ENCODE peak calls at places on chromosomes 13 and 19, in eight cellular contexts. Y is OCI-LY7, U is mucosa of descending colon, Q is omental fat pad, S is lower lobe of right lung, B is kidney, M is heart right ventricle, L is glutamatergic neuron. N is an unnamed sample.

GRCh38 chr13:109156181-109156935 is 526.9 kb downstream of the MYO16 start:
- DNase-seq in M (peak), S (no peak), L (no peak), B (no peak), U (no peak), Y (no peak), Q (no peak), N (peak)

GRCh38 chr13:35814573-35814972 is 316.6 kb downstream of the DCLK1 start:
- DNase-seq in M (no peak), U (no peak), S (no peak), B (no peak), Q (no peak), Y (no peak), L (no peak), N (no peak)

GRCh38 chr13:88461272-88462009 is 790.3 kb downstream of the SLITRK5 start:
- DNase-seq in U (no peak), Q (no peak), S (no peak), Y (no peak), M (no peak), B (no peak), L (no peak), N (no peak)

GRCh38 chr13:43374621-43375020 is 351.2 kb downstream of the DNAJC15 start:
- DNase-seq in Y (no peak), U (no peak), Q (no peak), S (no peak), L (no peak), M (no peak), B (no peak), N (peak)

GRCh38 chr13:31310781-31311180 is 111.0 kb downstream of the B3GLCT start:
- DNase-seq in Q (no peak), M (peak), S (no peak), L (no peak), B (no peak), Y (no peak), U (no peak), N (no peak)

GRCh38 chr19:33403221-33403972 is 29.9 kb downstream of the CEBPG start:
- DNase-seq in U (peak), S (peak), Y (no peak), B (peak), L (peak), M (no peak), Q (no peak), N (no peak)

GRCh38 chr19:12721656-12722565 is 1.8 kb downstream of the TNPO2 start:
- DNase-seq in Q (no peak), L (peak), B (peak), Y (peak), S (peak), U (peak), M (peak), N (peak)

GRCh38 chr13:50612717-50613116 is 230.8 kb downstream of the DLEU7 start:
- DNase-seq in Q (no peak), U (no peak), B (no peak), L (no peak), S (no peak), M (no peak), Y (peak), N (no peak)

GRCh38 chr13:38685974-38686571 is 804 bp upstream of the FREM2 start:
- DNase-seq in S (no peak), L (no peak), B (no peak), M (no peak), Y (no peak), U (no peak), Q (no peak), N (peak)

GRCh38 chr13:44243198-44243852 is 130.3 kb upstream of the SERP2 start:
- DNase-seq in Q (no peak), L (no peak), M (no peak), S (peak), Y (peak), B (no peak), U (no peak), N (peak)

GRCh38 chr19:53880716-53881481 is 1.1 kb upstream of the PRKCG start:
- DNase-seq in Q (no peak), M (no peak), S (no peak), U (no peak), L (no peak), B (no peak), Y (no peak), N (no peak)

GRCh38 chr19:11649941-11650340 is 52.7 kb downstream of the ZNF627 start:
- DNase-seq in Q (no peak), S (no peak), B (no peak), U (no peak), L (no peak), M (no peak), Y (no peak), N (no peak)

GRCh38 chr19:14203258-14203657 is 2.7 kb downstream of the ADGRL1 start:
- DNase-seq in S (no peak), M (no peak), L (peak), U (no peak), Q (no peak), B (no peak), Y (no peak), N (no peak)

GRCh38 chr19:14197882-14198281 is 8.1 kb downstream of the ADGRL1 start:
- DNase-seq in U (no peak), S (no peak), B (peak), Q (no peak), Y (no peak), L (no peak), M (no peak), N (no peak)

DNA sequence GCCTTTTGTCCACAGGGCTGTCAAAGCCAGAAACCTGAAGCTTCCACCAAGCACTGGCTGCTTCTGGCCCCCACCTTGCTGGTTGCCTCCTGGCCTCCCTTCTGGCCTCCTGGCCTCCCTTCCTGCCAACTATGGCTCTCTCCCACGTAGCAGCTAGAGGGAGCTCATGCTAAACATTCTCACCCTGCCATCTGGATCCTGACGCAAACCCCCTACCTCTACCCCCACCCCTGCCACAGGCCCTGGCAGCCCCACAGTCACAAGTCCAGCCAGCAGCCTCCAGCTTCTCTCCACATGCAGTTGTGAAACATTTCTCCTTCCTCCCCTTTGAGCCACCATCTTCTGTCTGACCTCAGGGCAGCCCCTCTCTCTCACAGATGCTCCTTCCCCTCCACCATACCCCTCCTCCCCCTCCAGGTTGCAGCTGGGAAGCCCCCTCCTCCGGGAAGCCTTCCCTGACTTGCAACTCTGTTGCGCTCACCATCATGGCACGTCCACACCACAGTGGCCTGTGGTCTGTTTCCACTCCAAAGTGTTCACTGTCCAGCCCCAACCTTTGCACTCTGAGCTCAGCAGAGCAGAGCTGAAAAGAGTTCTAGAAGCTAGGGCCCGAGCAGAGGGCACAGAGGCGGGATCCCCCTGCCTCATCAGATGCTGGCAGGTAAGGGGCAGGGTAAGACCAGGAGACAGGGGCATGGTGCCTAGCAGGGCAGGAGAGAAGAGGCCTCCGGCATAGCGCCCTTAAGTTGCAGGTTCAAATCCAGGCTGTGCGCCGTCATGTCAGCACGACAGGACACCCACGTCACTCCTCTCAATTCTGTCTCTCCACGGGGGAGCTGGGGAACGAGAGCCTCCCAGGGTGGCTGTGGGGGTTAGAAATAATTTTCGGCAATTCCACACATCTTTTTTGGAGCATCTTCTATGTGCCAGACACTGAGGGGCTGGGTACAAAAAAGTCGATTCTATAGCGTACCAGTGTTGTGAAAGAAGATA is 7.3 kb downstream of the ADGRL1 start:
- DNase-seq in B (peak), S (no peak), Q (no peak), M (no peak), L (peak), Y (peak), U (no peak), N (no peak)
- TF ChIP-seq CTCF in B (no peak), S (no peak), Q (no peak), M (no peak), L (no peak), Y (peak), U (no peak), N (peak)

DNA sequence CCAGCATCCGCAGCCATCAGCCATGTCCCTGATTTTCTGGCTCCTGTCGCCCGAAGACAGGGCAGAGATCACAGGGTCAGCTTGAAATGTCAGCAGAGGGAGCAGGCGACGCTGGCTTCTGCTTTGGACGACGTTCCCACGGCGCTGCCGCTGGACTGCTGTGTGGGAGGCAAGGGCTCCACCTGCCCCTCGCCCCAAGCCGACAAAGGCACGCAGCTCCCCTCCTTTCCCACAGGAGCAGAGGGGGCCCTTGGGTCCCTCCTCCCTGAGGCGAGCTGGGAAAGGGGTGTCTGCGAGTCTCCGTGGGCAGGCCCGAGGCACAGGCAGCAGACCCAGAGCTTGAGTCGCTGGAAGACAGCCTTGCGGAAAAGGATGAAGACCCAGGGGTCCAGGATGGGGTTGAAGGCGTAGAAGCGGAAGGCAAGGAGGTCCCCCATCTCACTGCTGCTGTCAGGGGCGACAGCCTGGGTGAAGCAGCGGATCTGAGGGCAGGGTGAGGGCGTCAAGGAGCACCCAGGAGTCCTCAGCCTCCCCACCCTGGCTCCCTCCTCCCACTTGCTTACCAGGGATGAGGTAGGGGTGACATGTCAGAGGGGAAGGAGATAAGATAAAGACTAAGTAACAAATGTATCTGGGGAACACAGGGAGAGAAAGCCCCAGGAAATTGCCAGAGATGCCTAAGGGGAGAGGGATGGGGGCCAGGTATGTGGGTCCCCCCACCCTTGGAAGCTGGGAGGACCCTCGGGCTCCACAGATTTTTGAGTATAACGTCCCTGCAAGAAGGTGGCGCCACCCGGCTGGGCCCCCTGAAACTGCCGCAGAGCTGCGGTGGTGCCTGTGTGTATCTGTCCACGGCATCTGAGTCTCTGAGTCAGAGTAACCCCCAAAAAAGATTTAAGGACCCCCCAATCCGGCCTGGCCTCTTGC is 3.4 kb downstream of the PTGIR start:
- DNase-seq in Q (no peak), B (no peak), Y (no peak), S (peak), M (no peak), U (no peak), L (no peak), N (no peak)
- TF ChIP-seq CTCF in Q (no peak), B (no peak), Y (peak), S (no peak), M (no peak), U (no peak), L (no peak), N (peak)

GRCh38 chr13:100825551-100825950 is 151.0 kb upstream of the TMTC4 start:
- DNase-seq in L (no peak), S (no peak), U (no peak), Q (no peak), M (no peak), Y (no peak), B (no peak), N (no peak)

GRCh38 chr13:100833427-100833826 is 158.8 kb upstream of the TMTC4 start:
- DNase-seq in Q (no peak), M (no peak), U (no peak), B (no peak), Y (no peak), L (no peak), S (no peak), N (no peak)

GRCh38 chr13:100827489-100828000 is 152.9 kb upstream of the TMTC4 start:
- DNase-seq in S (no peak), B (no peak), Y (no peak), L (no peak), M (no peak), U (no peak), Q (no peak), N (no peak)

GRCh38 chr13:100826441-100826840 is 151.8 kb upstream of the TMTC4 start:
- DNase-seq in M (no peak), B (no peak), Q (no peak), U (no peak), Y (no peak), L (no peak), S (no peak), N (no peak)

DNA sequence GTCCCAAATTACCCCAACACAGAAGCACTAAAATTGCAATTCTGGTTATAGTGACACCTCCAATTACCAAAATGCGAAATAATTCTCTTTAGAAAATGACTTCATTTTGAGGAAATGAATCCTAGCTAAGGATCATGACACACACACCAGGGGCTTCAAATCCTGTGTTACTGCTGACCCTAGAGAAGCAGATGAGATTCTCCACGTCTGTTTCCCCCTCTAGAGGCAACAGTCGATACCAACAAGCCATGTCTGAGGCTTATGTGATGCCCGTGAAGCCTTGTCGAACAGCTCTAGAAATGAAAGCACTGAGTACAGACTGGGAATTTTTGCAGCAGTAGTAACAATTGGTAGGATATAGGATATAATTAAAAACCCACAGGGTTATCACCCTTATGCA is 153.6 kb upstream of the TMTC4 start:
- DNase-seq in M (no peak), S (no peak), Y (no peak), L (no peak), B (no peak), U (no peak), Q (no peak), N (no peak)
- TF ChIP-seq CTCF in M (no peak), S (no peak), Y (no peak), L (no peak), B (no peak), U (no peak), Q (no peak), N (no peak)

DNA sequence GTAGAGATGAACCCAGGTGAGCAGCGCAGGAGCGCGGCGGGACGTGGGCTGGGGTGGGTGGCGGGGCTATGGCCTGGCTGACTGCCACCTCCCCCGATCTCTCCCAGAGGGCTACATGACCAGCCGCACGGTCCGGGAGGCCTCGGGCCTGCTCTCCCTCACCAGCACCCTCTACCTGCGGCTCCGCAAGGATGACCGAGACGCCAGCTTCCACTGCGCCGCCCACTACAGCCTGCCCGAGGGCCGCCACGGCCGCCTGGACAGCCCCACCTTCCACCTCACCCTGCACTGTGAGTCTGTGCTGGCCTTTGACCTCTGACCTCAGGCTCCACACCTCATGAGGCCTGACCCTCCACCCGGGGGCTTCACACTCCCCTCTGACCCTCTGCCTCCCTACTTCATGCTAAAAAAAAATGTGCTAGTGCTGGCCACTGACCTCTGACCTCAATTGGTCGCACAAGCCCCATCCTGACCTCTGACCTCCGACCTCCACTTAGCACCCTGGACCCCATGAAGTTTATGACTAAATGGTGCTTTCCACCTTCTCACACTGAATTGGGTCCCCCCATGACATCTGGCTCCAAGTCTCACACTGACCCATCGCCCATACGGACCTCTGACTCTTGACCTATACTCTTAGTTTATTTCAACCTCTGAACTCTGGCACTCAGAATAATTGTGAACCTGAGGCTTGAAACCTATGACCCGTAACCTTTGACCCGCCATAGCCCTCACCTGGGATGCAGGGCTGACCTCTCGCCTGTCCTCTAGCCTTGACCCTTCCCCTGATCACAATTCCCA is 4.6 kb downstream of the BCAM start:
- DNase-seq in L (no peak), U (no peak), Q (no peak), B (peak), M (no peak), S (no peak), Y (no peak), N (no peak)
- TF ChIP-seq CTCF in L (no peak), U (no peak), Q (no peak), B (no peak), M (no peak), S (no peak), Y (no peak), N (no peak)

GRCh38 chr13:46149272-46150133 is 32.5 kb downstream of the LCP1 start:
- DNase-seq in L (no peak), B (no peak), M (no peak), Q (no peak), Y (no peak), U (no peak), S (no peak), N (no peak)

GRCh38 chr13:46158222-46158621 is 23.8 kb downstream of the LCP1 start:
- DNase-seq in U (no peak), M (no peak), S (no peak), B (no peak), Y (no peak), Q (no peak), L (no peak), N (no peak)

GRCh38 chr13:46154136-46154854 is 27.7 kb downstream of the LCP1 start:
- DNase-seq in S (no peak), Y (no peak), M (no peak), B (no peak), L (no peak), U (no peak), Q (no peak), N (no peak)

GRCh38 chr13:46150134-46150693 is 31.8 kb downstream of the LCP1 start:
- DNase-seq in S (no peak), L (no peak), Q (no peak), M (no peak), B (no peak), U (no peak), Y (no peak), N (no peak)

DNA sequence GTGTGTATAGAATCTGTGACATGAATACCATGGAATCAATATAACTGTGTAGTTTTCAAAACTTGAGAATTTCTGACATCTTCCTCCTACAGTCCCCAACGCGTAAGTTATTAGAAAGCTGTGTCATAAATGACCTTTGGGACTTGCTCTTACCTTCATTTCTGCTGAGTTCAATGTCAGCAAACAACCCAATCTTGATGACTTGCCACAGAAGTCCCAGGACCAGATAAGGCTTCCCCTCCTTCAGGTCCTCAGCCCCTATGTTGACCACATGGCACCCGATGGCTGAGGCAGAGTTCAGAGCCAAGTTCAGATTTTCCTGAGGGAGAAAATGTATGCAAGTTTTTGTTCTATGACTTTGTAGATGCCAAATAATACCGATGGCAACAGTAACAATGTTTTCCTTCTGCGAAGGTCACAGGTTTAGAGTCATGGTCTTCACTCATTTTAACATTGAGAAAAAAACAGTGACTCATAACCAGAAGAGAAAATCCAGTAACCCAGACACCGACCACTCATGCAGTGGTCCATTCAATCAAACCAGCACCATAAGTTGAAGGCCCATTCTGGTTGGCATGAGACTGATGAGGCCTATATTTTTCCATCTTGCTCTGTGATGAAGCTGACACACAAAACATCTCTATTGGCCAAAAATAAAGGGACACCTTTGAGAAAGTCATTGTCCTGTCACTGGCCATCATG is 29.2 kb downstream of the LCP1 start:
- DNase-seq in L (no peak), S (no peak), Y (no peak), B (no peak), U (no peak), M (no peak), Q (no peak), N (no peak)
- TF ChIP-seq CTCF in L (no peak), S (no peak), Y (no peak), B (no peak), U (no peak), M (no peak), Q (no peak), N (no peak)

GRCh38 chr13:23715762-23716235 is 145.6 kb downstream of the TNFRSF19 start:
- DNase-seq in S (no peak), L (peak), U (no peak), Y (peak), Q (no peak), M (no peak), B (no peak), N (no peak)
- TF ChIP-seq CTCF in S (peak), L (no peak), U (no peak), Y (peak), Q (no peak), M (no peak), B (peak), N (peak)

N was measured in HFFc6.